ENCODE peak calls at places on chromosomes 2 and 18, in eight cellular contexts. C is H1; W is CD8-positive, alpha-beta memory T cell; Q is thoracic aorta; B is hepatocyte; A is aorta; Y is heart left ventricle; X is colonic mucosa. P is an unnamed sample.
A peak's percentile ranks its signal among the peaks of the same experiment; 100 is the strongest.

GRCh38 chr2:68294913-68295312 is 24.8 kb downstream of the CNRIP1 start:
- DNase-seq in B (no peak), W (no peak), C (no peak), X (no peak), Y (no peak), A (no peak), Q (no peak), P (no peak)

GRCh38 chr2:12534646-12535263 is 182.0 kb upstream of the TRIB2 start:
- DNase-seq in B (peak; percentile 30), Q (no peak), Y (no peak), C (no peak), A (peak; percentile 46), X (no peak), W (no peak), P (no peak)

GRCh38 chr2:20490300-20491181 is 43.7 kb downstream of the RHOB start:
- DNase-seq in C (no peak), W (no peak), Y (no peak), X (no peak), Q (peak; percentile 18), A (peak; percentile 72), B (peak; percentile 61), P (peak; percentile 36)

GRCh38 chr2:14256890-14257289 is 375.6 kb upstream of the LRATD1 start:
- DNase-seq in Q (no peak), A (no peak), C (no peak), Y (no peak), X (no peak), W (no peak), B (no peak), P (no peak)

GRCh38 chr2:127985026-127985734 is 42.7 kb downstream of the SAP130 start:
- DNase-seq in A (no peak), B (no peak), C (no peak), W (no peak), Q (no peak), Y (no peak), X (no peak), P (no peak)

GRCh38 chr2:68939962-68940361 is 12.7 kb downstream of the GKN2 start:
- DNase-seq in A (no peak), Y (no peak), B (no peak), X (no peak), Q (no peak), W (no peak), C (no peak), P (no peak)

GRCh38 chr2:224165901-224166319 is 126.8 kb upstream of the SERPINE2 start:
- DNase-seq in W (no peak), X (no peak), A (no peak), C (no peak), B (no peak), Y (no peak), Q (no peak), P (no peak)

GRCh38 chr2:197198890-197199289 is 111.7 kb downstream of the ANKRD44 start:
- DNase-seq in B (no peak), C (no peak), X (peak; percentile 54), Y (peak; percentile 48), Q (no peak), A (peak; percentile 77), W (peak; percentile 96), P (no peak)

GRCh38 chr2:113390133-113390849 is 47.2 kb upstream of the ZNG1B start:
- DNase-seq in A (no peak), X (peak; percentile 84), Q (no peak), Y (peak; percentile 52), W (peak; percentile 75), B (peak; percentile 91), C (no peak), P (peak; percentile 83)

GRCh38 chr2:121348128-121348740 is 63.2 kb upstream of the TFCP2L1 start:
- DNase-seq in X (no peak), Y (no peak), W (no peak), B (no peak), C (no peak), Q (no peak), A (no peak), P (no peak)
- H3K27ac ChIP-seq in X (no peak overlapping the region), Y (no peak overlapping the region), W (no peak overlapping the region), B (no peak overlapping the region), C (no peak overlapping the region), Q (no peak overlapping the region), A (no peak overlapping the region), P (no peak overlapping the region)

GRCh38 chr2:11498126-11498473 is 32.1 kb upstream of the E2F6 start:
- DNase-seq in W (no peak), A (no peak), Y (no peak), X (no peak), Q (no peak), B (no peak), C (no peak), P (no peak)
- H3K4me1 ChIP-seq in W (no peaks in the 10 kb centered on the region), A (no peaks in the 10 kb centered on the region), Y (peaks cover 19% of the 10 kb centered on the region), X (no peaks in the 10 kb centered on the region), Q (no peaks in the 10 kb centered on the region), B (peaks cover 15% of the 10 kb centered on the region), C (peaks cover 6% of the 10 kb centered on the region), P (peaks cover 18% of the 10 kb centered on the region)

GRCh38 chr2:237474931-237475703 is 11.9 kb upstream of the MLPH start:
- DNase-seq in W (peak; percentile 67), X (peak; percentile 80), Y (peak; percentile 86), A (peak; percentile 86), B (peak; percentile 95), Q (no peak), C (peak; percentile 97), P (peak; percentile 87)
- H3K27ac ChIP-seq in W (no peak overlapping the region), X (peak overlapping the region; percentile 81), Y (peak overlapping the region; percentile 94), A (peak overlapping the region; percentile 33), B (peak overlapping the region; percentile 99), Q (peak overlapping the region; percentile 74), C (peak overlapping the region; percentile 61), P (peak overlapping the region; percentile 70)

GRCh38 chr18:77057043-77057442 is 75.5 kb downstream of the MBP start:
- DNase-seq in B (no peak), C (no peak), A (no peak), Q (no peak), X (no peak), W (no peak), Y (no peak), P (no peak)
- H3K4me1 ChIP-seq in B (peaks cover 31% of the 10 kb centered on the region), C (peaks cover 18% of the 10 kb centered on the region), A (no peaks in the 10 kb centered on the region), Q (peaks cover 21% of the 10 kb centered on the region), X (peaks cover 9% of the 10 kb centered on the region), W (peaks cover 89% of the 10 kb centered on the region), Y (peaks cover 96% of the 10 kb centered on the region), P (peaks cover 8% of the 10 kb centered on the region)

GRCh38 chr18:55381277-55381676 is 206.7 kb downstream of the TCF4 start:
- DNase-seq in Y (no peak), B (no peak), A (no peak), W (no peak), Q (no peak), C (no peak), X (no peak), P (no peak)

GRCh38 chr18:55376387-55376786 is 211.6 kb downstream of the TCF4 start:
- DNase-seq in Q (no peak), W (no peak), B (no peak), C (no peak), X (no peak), A (no peak), Y (no peak), P (no peak)

GRCh38 chr18:55372205-55372604 is 215.8 kb downstream of the TCF4 start:
- DNase-seq in Q (no peak), A (no peak), Y (no peak), W (no peak), C (no peak), B (no peak), X (no peak), P (no peak)

GRCh38 chr18:55380574-55380973 is 207.4 kb downstream of the TCF4 start:
- DNase-seq in C (no peak), Q (no peak), B (no peak), Y (no peak), X (no peak), W (no peak), A (no peak), P (no peak)

GRCh38 chr18:55375930-55376329 is 212.1 kb downstream of the TCF4 start:
- DNase-seq in Y (no peak), C (no peak), Q (no peak), X (no peak), A (no peak), W (no peak), B (no peak), P (no peak)
- H3K27ac ChIP-seq in Y (no peak overlapping the region), C (no peak overlapping the region), Q (no peak overlapping the region), X (no peak overlapping the region), A (no peak overlapping the region), W (no peak overlapping the region), B (no peak overlapping the region), P (no peak overlapping the region)

DNA sequence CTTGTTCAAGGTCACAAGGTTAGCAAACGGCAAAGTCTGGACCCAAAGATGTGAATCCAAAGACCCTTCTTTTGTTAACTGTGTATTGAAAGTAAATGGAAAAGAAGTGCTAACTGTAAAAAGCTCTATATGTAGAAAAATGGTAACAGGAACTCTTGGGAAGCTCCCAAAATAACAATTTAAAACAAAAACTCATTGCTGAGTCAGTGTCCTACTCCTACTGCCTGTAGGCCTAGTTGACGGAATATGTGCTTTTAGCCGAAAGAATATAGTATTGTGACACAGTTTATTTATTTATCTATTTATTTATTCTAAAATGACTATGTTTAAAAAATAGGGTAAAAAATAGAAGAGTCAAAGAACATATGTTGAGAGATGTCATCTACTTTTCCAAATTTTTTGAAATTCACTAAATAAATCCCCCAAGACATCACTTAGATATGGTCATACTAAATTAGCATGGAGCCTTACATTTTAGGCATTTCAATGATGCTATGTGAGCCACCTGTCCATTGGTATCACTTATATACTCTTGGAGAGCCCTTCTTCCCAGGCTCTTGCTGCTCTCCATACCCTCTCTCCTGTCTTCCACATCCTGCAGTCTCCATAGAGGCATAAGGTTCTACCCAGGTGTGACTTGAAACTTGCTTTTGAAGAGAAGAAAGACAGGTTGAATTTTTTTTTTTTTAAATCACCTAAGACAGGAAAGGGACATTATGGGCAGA is 13.7 kb downstream of the COL5A2 start:
- DNase-seq in B (no peak), C (no peak), Q (no peak), X (no peak), W (no peak), Y (no peak), A (no peak), P (peak; percentile 87)
- H3K4me1 ChIP-seq in B (peaks cover 28% of the 10 kb centered on the region), C (no peaks in the 10 kb centered on the region), Q (peaks cover 65% of the 10 kb centered on the region), X (no peaks in the 10 kb centered on the region), W (no peaks in the 10 kb centered on the region), Y (peaks cover 25% of the 10 kb centered on the region), A (peaks cover under 1% of the 10 kb centered on the region), P (peaks cover 40% of the 10 kb centered on the region)

DNA sequence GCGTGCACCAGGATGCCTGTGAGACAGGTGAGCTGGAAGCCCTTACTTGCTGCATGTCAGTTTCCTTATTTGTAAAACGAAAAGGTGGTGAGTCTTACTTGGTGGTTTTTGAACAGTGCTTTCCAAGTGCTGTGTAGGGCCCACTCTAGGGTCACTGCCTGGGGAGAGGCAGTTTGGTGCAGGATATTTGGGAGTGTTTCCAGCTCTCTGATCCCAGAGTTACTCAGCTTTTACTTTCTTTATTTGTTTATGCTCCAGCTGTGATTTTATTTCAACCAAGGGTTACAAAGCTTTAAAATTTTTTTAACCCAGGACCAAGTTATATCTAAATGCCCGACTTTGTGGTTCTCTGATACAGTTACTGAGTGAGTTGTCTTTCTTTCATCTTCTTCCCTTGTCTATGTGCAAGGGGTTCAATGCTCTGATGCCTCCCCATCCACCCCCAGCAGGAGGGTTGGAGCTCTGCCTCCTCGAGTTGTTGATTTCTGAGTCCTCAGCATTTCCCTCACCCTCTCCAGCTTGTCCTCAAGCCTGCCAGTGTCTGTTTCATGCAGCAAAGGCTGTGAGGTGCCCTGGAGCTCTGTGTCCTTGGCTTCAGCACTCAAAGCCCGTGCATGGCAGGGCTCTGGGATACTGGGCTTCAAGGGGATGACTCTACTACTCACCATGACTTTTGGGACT is 236.6 kb downstream of the SETBP1 start:
- DNase-seq in A (no peak), Q (no peak), W (no peak), B (no peak), X (no peak), Y (no peak), C (no peak), P (no peak)
- H3K27ac ChIP-seq in A (peak overlapping the region; percentile 84), Q (peak overlapping the region; percentile 71), W (no peak overlapping the region), B (peak overlapping the region; percentile 83), X (no peak overlapping the region), Y (peak overlapping the region; percentile 52), C (no peak overlapping the region), P (no peak overlapping the region)

GRCh38 chr2:1557467-1557820 is 144.2 kb downstream of the TPO start:
- DNase-seq in X (no peak), C (no peak), W (no peak), Q (no peak), B (no peak), Y (no peak), A (no peak), P (no peak)
- H3K4me1 ChIP-seq in X (no peaks in the 10 kb centered on the region), C (no peaks in the 10 kb centered on the region), W (no peaks in the 10 kb centered on the region), Q (no peaks in the 10 kb centered on the region), B (peaks cover 7% of the 10 kb centered on the region), Y (peaks cover 11% of the 10 kb centered on the region), A (no peaks in the 10 kb centered on the region), P (no peaks in the 10 kb centered on the region)

P was measured in SJCRH30.